ENCODE peak calls at places on chromosomes 6 and 20, in four cellular contexts. One of them, this sample, is unnamed.

GRCh38 chr6:150142304-150142656 is 564 bp upstream of the PPP1R14C start:
- DNase-seq in ovary: no peak
- DNase-seq in GM12865: no peak
- DNase-seq in K562: no peak
- DNase-seq in this sample: peak; percentile 80

GRCh38 chr6:48486876-48487275 is 375.9 kb upstream of the PTCHD4 start:
- DNase-seq in ovary: no peak
- DNase-seq in GM12865: no peak
- DNase-seq in K562: no peak
- DNase-seq in this sample: no peak

GRCh38 chr6:128412680-128413079 is 107.7 kb downstream of the PTPRK start:
- DNase-seq in ovary: no peak
- DNase-seq in GM12865: no peak
- DNase-seq in K562: no peak
- DNase-seq in this sample: no peak

GRCh38 chr6:135236732-135237131 is 55.6 kb downstream of the MYB start:
- DNase-seq in ovary: no peak
- DNase-seq in GM12865: no peak
- DNase-seq in K562: no peak
- DNase-seq in this sample: no peak

GRCh38 chr6:35856250-35856649 is 51.1 kb downstream of the LHFPL5 start:
- DNase-seq in ovary: no peak
- DNase-seq in GM12865: no peak
- DNase-seq in K562: no peak
- DNase-seq in this sample: no peak

GRCh38 chr6:47076422-47077344 is 34.6 kb upstream of the ADGRF1 start:
- DNase-seq in ovary: peak; percentile 80
- DNase-seq in GM12865: no peak
- DNase-seq in K562: no peak
- DNase-seq in this sample: no peak

GRCh38 chr20:17885544-17885943 is 83.0 kb downstream of the SNX5 start:
- DNase-seq in ovary: no peak
- DNase-seq in GM12865: no peak
- DNase-seq in K562: no peak
- DNase-seq in this sample: peak; percentile 54

GRCh38 chr20:43023836-43024235 is 165.9 kb downstream of the PTPRT start:
- DNase-seq in ovary: no peak
- DNase-seq in GM12865: no peak
- DNase-seq in K562: no peak
- DNase-seq in this sample: no peak

GRCh38 chr20:38473353-38473795 is 731 bp downstream of the RALGAPB start:
- DNase-seq in ovary: no peak
- DNase-seq in GM12865: peak; percentile 27
- DNase-seq in K562: no peak
- DNase-seq in this sample: no peak

GRCh38 chr6:30782425-30783014 is 38.2 kb upstream of the IER3 start:
- DNase-seq in ovary: no peak
- DNase-seq in GM12865: no peak
- DNase-seq in K562: no peak
- DNase-seq in this sample: peak; percentile 77

GRCh38 chr6:79167931-79168694 is 66.4 kb downstream of the HMGN3 start:
- DNase-seq in ovary: no peak
- DNase-seq in GM12865: no peak
- DNase-seq in K562: no peak
- DNase-seq in this sample: peak; percentile 8

GRCh38 chr6:123829302-123829953 is 25.8 kb downstream of the NKAIN2 start:
- DNase-seq in ovary: no peak
- DNase-seq in GM12865: no peak
- DNase-seq in K562: no peak
- DNase-seq in this sample: peak; percentile 53

GRCh38 chr20:12970372-12970821 is 38.4 kb upstream of the SPTLC3 start:
- DNase-seq in ovary: no peak
- DNase-seq in GM12865: peak; percentile 30
- DNase-seq in K562: no peak
- DNase-seq in this sample: peak; percentile 56

GRCh38 chr6:34633256-34633655 is 63.3 kb downstream of the ILRUN start:
- DNase-seq in ovary: no peak
- DNase-seq in GM12865: no peak
- DNase-seq in K562: no peak
- DNase-seq in this sample: no peak

GRCh38 chr6:164753517-164753916 is 555.9 kb downstream of the C6orf118 start:
- DNase-seq in ovary: no peak
- DNase-seq in GM12865: no peak
- DNase-seq in K562: no peak
- DNase-seq in this sample: peak; percentile 88

GRCh38 chr6:121881974-121882667 is 446.7 kb downstream of the GJA1 start:
- DNase-seq in ovary: no peak
- DNase-seq in GM12865: no peak
- DNase-seq in K562: no peak
- DNase-seq in this sample: peak; percentile 30

GRCh38 chr6:28683945-28684538 is 158.4 kb downstream of the GPX5 start:
- DNase-seq in ovary: no peak
- DNase-seq in GM12865: peak; percentile 51
- DNase-seq in K562: peak; percentile 65
- DNase-seq in this sample: peak; percentile 70

GRCh38 chr6:132830236-132830799 is 15.9 kb downstream of the RPS12 start:
- DNase-seq in ovary: no peak
- DNase-seq in GM12865: peak; percentile 12
- DNase-seq in K562: no peak
- DNase-seq in this sample: peak; percentile 45

GRCh38 chr20:20334489-20334888 is 33.4 kb upstream of the INSM1 start:
- DNase-seq in ovary: no peak
- DNase-seq in GM12865: peak; percentile 83
- DNase-seq in K562: no peak
- DNase-seq in this sample: no peak

GRCh38 chr6:144653885-144654505 is 368.9 kb downstream of the UTRN start:
- DNase-seq in ovary: no peak
- DNase-seq in GM12865: peak; percentile 45
- DNase-seq in K562: no peak
- DNase-seq in this sample: no peak

GRCh38 chr6:22828179-22829062 is 259.1 kb downstream of the HDGFL1 start:
- DNase-seq in ovary: peak; percentile 16
- DNase-seq in GM12865: peak; percentile 39
- DNase-seq in K562: no peak
- DNase-seq in this sample: peak; percentile 95

GRCh38 chr20:38649275-38649891 is 47.8 kb downstream of the ARHGAP40 start:
- DNase-seq in ovary: no peak
- DNase-seq in GM12865: peak; percentile 28
- DNase-seq in K562: peak; percentile 61
- DNase-seq in this sample: peak; percentile 31

GRCh38 chr6:75349262-75349984 is 64.8 kb upstream of the TMEM30A start:
- DNase-seq in ovary: no peak
- DNase-seq in GM12865: peak; percentile 34
- DNase-seq in K562: peak; percentile 10
- DNase-seq in this sample: peak; percentile 8

GRCh38 chr20:45445805-45446562 is 23.6 kb upstream of the WFDC2 start:
- DNase-seq in ovary: no peak
- DNase-seq in GM12865: peak; percentile 47
- DNase-seq in K562: peak; percentile 74
- DNase-seq in this sample: peak; percentile 51

GRCh38 chr20:51553897-51554504 is 11.5 kb upstream of the NFATC2 start:
- DNase-seq in ovary: no peak
- DNase-seq in GM12865: no peak
- DNase-seq in K562: no peak
- DNase-seq in this sample: peak; percentile 42

GRCh38 chr20:11905460-11906150 is 12.1 kb upstream of the BTBD3 start:
- DNase-seq in ovary: no peak
- DNase-seq in GM12865: no peak
- DNase-seq in K562: no peak
- DNase-seq in this sample: no peak

GRCh38 chr6:97842536-97842935 is 559.5 kb upstream of the MMS22L start:
- DNase-seq in ovary: no peak
- DNase-seq in GM12865: no peak
- DNase-seq in K562: no peak
- DNase-seq in this sample: no peak

GRCh38 chr6:44132476-44132875 is 5.1 kb downstream of the TMEM63B start:
- DNase-seq in ovary: no peak
- DNase-seq in GM12865: no peak
- DNase-seq in K562: no peak
- DNase-seq in this sample: no peak

DNA sequence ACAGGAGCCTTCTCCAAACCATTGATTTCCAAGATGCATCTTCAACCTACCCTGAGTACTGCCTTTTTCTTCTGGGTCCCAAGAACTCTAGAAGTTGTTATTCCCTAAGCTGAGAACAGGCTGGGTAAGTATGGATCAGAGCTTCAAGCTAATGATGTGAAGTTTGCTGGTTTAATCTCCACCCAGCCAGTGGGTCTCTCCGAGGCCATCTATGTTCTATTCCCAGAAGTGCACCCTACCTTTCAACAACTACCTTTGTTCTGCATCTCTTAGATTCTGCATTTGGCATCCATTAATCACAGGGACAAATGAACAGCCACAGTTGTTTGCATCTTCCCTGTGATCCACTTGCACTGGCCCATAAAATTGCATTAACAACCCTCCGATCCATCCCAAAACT is 246.2 kb downstream of the HIVEP2 start:
- DNase-seq in ovary: no peak
- DNase-seq in GM12865: no peak
- DNase-seq in K562: no peak
- DNase-seq in this sample: peak; percentile 11
- TF ChIP-seq CTCF in ovary: no peak
- TF ChIP-seq CTCF in GM12865: no peak
- TF ChIP-seq CTCF in K562: no peak
- TF ChIP-seq CTCF in this sample: peak; percentile 26

DNA sequence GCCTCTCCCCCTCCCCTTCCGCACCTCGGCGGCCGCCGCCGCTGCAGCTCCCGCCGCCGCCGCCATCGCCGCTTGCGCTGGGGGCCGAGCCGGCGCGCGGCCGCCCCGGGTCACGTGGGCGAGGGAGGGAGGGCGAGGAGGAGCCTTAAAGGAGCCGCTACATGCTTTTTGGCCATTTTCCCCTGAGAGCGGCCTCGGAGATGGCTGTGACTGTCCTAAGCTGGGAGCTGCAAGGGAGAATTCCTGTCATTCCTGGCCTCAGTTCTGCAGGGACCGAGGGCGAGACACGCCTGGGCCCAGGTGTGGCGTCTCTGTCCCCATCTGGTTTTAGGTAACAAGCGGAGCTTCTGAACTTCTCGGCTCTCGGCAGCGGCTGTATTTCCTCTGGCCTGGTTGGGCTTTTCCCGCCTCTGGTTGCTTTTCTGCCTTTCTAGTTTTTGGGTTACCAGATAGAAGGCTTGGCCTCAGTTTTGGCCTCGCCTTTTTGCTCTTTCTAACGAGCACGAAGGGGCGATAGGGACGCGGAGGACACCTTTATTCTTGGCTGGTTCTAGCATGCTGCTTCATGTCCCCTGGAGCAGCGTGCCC is at the start of gene EHMT2:
- DNase-seq in ovary: peak; percentile 82
- DNase-seq in GM12865: peak; percentile 89
- DNase-seq in K562: peak; percentile 93
- DNase-seq in this sample: peak; percentile 83
- TF ChIP-seq CTCF in ovary: peak; percentile 40
- TF ChIP-seq CTCF in GM12865: no peak
- TF ChIP-seq CTCF in K562: peak; percentile 22
- TF ChIP-seq CTCF in this sample: no peak

GRCh38 chr6:84546427-84546914 is 217.9 kb downstream of the TBX18 start:
- DNase-seq in ovary: no peak
- DNase-seq in GM12865: no peak
- DNase-seq in K562: no peak
- DNase-seq in this sample: no peak

GRCh38 chr6:84547341-84547794 is 217.0 kb downstream of the TBX18 start:
- DNase-seq in ovary: no peak
- DNase-seq in GM12865: no peak
- DNase-seq in K562: peak; percentile 33
- DNase-seq in this sample: no peak

GRCh38 chr6:84551797-84552196 is 212.6 kb downstream of the TBX18 start:
- DNase-seq in ovary: no peak
- DNase-seq in GM12865: no peak
- DNase-seq in K562: no peak
- DNase-seq in this sample: no peak

GRCh38 chr6:84553527-84553926 is 210.9 kb downstream of the TBX18 start:
- DNase-seq in ovary: no peak
- DNase-seq in GM12865: no peak
- DNase-seq in K562: no peak
- DNase-seq in this sample: peak; percentile 20

DNA sequence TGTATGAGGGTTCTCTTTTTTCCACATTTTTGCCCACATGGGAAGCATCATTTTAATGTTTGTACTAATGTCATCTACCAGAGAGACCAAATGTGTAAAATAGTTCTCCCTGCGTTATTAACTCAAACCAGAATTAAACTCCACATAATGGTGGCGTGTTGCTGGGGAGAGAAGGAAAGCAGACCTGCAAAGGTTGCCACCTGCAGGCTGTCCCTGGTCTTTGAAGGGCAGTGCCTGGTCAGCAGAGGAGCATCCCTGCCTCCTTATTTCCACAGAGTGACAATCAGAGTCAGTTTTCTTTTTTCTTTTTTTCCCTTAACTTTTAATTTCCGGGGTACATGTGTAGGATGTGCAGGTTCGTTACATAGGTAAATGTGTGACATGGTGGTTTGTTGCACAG is 214.5 kb downstream of the TBX18 start:
- DNase-seq in ovary: no peak
- DNase-seq in GM12865: no peak
- DNase-seq in K562: peak; percentile 7
- DNase-seq in this sample: peak; percentile 11
- TF ChIP-seq CTCF in ovary: no peak
- TF ChIP-seq CTCF in GM12865: no peak
- TF ChIP-seq CTCF in K562: peak; percentile 35
- TF ChIP-seq CTCF in this sample: no peak

GRCh38 chr20:23156842-23157423 is 70.8 kb upstream of the CD93 start:
- DNase-seq in ovary: no peak
- DNase-seq in GM12865: no peak
- DNase-seq in K562: peak; percentile 11
- DNase-seq in this sample: no peak
- TF ChIP-seq CTCF in ovary: no peak
- TF ChIP-seq CTCF in GM12865: no peak
- TF ChIP-seq CTCF in K562: no peak
- TF ChIP-seq CTCF in this sample: no peak

GRCh38 chr6:82331031-82331773 is 32.4 kb upstream of the TPBG start:
- DNase-seq in ovary: no peak
- DNase-seq in GM12865: peak; percentile 42
- DNase-seq in K562: no peak
- DNase-seq in this sample: peak; percentile 94
- TF ChIP-seq CTCF in ovary: no peak
- TF ChIP-seq CTCF in GM12865: peak; percentile 38
- TF ChIP-seq CTCF in K562: no peak
- TF ChIP-seq CTCF in this sample: peak; percentile 38

GRCh38 chr6:1004885-1005635 is 306.8 kb upstream of the FOXQ1 start:
- DNase-seq in ovary: no peak
- DNase-seq in GM12865: no peak
- DNase-seq in K562: no peak
- DNase-seq in this sample: peak; percentile 17
- TF ChIP-seq CTCF in ovary: no peak
- TF ChIP-seq CTCF in GM12865: no peak
- TF ChIP-seq CTCF in K562: no peak
- TF ChIP-seq CTCF in this sample: no peak